ENCODE peak calls at places on chromosomes 6 and 20, in eight cellular contexts. U is left cardiac atrium, R is upper lobe of right lung, T is IMR-90, B is ecto neural progenitor cell, W is astrocyte of the cerebellum, L is non-pigmented ciliary epithelial cell, Z is AG08396. D is an unnamed sample.

GRCh38 chr6:96927660-96928059 is 3.1 kb downstream of the KLHL32 start:
- DNase-seq in W (no peak), Z (no peak), U (no peak), R (no peak), T (no peak), B (no peak), L (no peak), D (no peak)

GRCh38 chr6:160667854-160668481 is 3.9 kb upstream of the LPA start:
- DNase-seq in B (peak), R (no peak), W (no peak), U (no peak), L (no peak), Z (no peak), T (no peak), D (peak)

GRCh38 chr6:148969679-148970078 is 222.8 kb downstream of the UST start:
- DNase-seq in B (peak), U (peak), T (peak), Z (peak), W (peak), L (no peak), R (no peak), D (no peak)

GRCh38 chr20:34703061-34703572 is 1.0 kb upstream of the TP53INP2 start:
- DNase-seq in U (no peak), L (no peak), B (no peak), T (no peak), Z (no peak), R (no peak), W (no peak), D (no peak)

GRCh38 chr6:32461493-32461892 is 21.8 kb downstream of the HLA-DRA start:
- DNase-seq in L (no peak), T (no peak), B (no peak), R (no peak), Z (no peak), U (no peak), W (no peak), D (no peak)

GRCh38 chr6:15343490-15344185 is 97.8 kb downstream of the JARID2 start:
- DNase-seq in R (no peak), T (no peak), L (no peak), W (no peak), Z (no peak), B (no peak), U (no peak), D (no peak)

GRCh38 chr6:84426002-84426705 is 198.7 kb upstream of the CEP162 start:
- DNase-seq in B (no peak), T (no peak), U (no peak), L (no peak), W (no peak), Z (no peak), R (no peak), D (no peak)

GRCh38 chr20:40286991-40287531 is 402.0 kb downstream of the MAFB start:
- DNase-seq in T (no peak), L (no peak), R (peak), W (no peak), Z (no peak), U (peak), B (peak), D (no peak)

GRCh38 chr6:69391106-69391505 is 405.7 kb downstream of the LMBRD1 start:
- DNase-seq in T (no peak), Z (no peak), B (no peak), W (no peak), U (no peak), L (no peak), R (no peak), D (no peak)

GRCh38 chr6:134512946-134513345 is 195.0 kb upstream of the SGK1 start:
- DNase-seq in L (no peak), T (peak), Z (no peak), B (no peak), U (peak), R (no peak), W (no peak), D (no peak)

GRCh38 chr20:10848810-10849370 is 175.1 kb upstream of the JAG1 start:
- DNase-seq in W (peak), L (peak), R (no peak), Z (peak), U (peak), B (no peak), T (peak), D (no peak)

GRCh38 chr6:115770851-115771250 is 289.8 kb downstream of the FRK start:
- DNase-seq in L (no peak), T (no peak), B (peak), U (no peak), R (no peak), W (no peak), Z (no peak), D (no peak)

GRCh38 chr20:54025166-54025835 is 45.1 kb downstream of the BCAS1 start:
- DNase-seq in W (peak), Z (peak), L (no peak), B (no peak), U (no peak), T (no peak), R (no peak), D (no peak)

GRCh38 chr20:36805396-36805795 is 31.8 kb upstream of the DSN1 start:
- DNase-seq in T (no peak), W (no peak), L (no peak), B (no peak), U (no peak), Z (no peak), R (no peak), D (no peak)

GRCh38 chr6:123064038-123064437 is 68.0 kb downstream of the CLVS2 start:
- DNase-seq in L (no peak), B (no peak), R (no peak), U (no peak), W (no peak), T (no peak), Z (no peak), D (no peak)

GRCh38 chr20:51153867-51154707 is 131.2 kb upstream of the KCNG1 start:
- DNase-seq in Z (no peak), W (no peak), L (no peak), U (no peak), B (no peak), T (no peak), R (no peak), D (no peak)

GRCh38 chr6:26197736-26198625 is 110.8 kb downstream of the HFE start:
- DNase-seq in L (no peak), W (no peak), B (no peak), T (peak), R (no peak), U (peak), Z (no peak), D (peak)

GRCh38 chr6:95431637-95432228 is 145.6 kb upstream of the MANEA start:
- DNase-seq in B (no peak), L (no peak), R (no peak), Z (peak), U (peak), W (peak), T (peak), D (peak)

GRCh38 chr20:16695633-16696032 is 34.2 kb upstream of the SNRPB2 start:
- DNase-seq in T (no peak), L (no peak), W (no peak), B (no peak), R (no peak), Z (no peak), U (no peak), D (no peak)

GRCh38 chr20:62728028-62728780 is 19.6 kb downstream of the NTSR1 start:
- DNase-seq in L (no peak), U (peak), T (no peak), W (no peak), R (no peak), Z (no peak), B (no peak), D (peak)

D was measured in RPMI8226.